ENCODE peak calls at places on chromosomes 6 and 20, in six cellular contexts. X is fibroblast of mammary gland; W is cardiac muscle cell; F is left ventricle myocardium inferior; T is NCI-H1048; A is activated T-helper 1 cell treated with anti-CD3 and anti-CD28 coated beads, Interleukin-12 subunit alpha, Interleukin-12 subunit beta, Interleukin-2, Interleukin-4 antibody, amounts not matched to agents 30 ng/mL and 10 ng/mL and 1 ng/mL, durations not matched to agents 14 hours and 24 hours and 36 hours. D is an unnamed sample.

GRCh38 chr6:131288214-131288613 is 152.9 kb downstream of the AKAP7 start:
- DNase-seq in X (no peak), W (no peak), F (no peak), T (no peak), A (no peak), D (no peak)

GRCh38 chr20:40816039-40816352 is 127.0 kb upstream of the MAFB start:
- DNase-seq in X (no peak), W (no peak), F (no peak), T (no peak), A (no peak), D (no peak)

GRCh38 chr6:70149209-70149788 is 153.6 kb downstream of the COL9A1 start:
- DNase-seq in X (no peak), W (no peak), F (no peak), T (no peak), A (no peak), D (no peak)

GRCh38 chr6:34285571-34285970 is 36.8 kb upstream of the SMIM29 start:
- DNase-seq in X (no peak), W (no peak), F (no peak), T (no peak), A (no peak), D (no peak)

GRCh38 chr6:152386131-152386530 is 251.0 kb downstream of the SYNE1 start:
- DNase-seq in X (no peak), W (no peak), F (no peak), T (no peak), A (no peak), D (no peak)

GRCh38 chr6:35514587-35514986 is 1.9 kb upstream of the TULP1 start:
- DNase-seq in X (no peak), W (no peak), F (no peak), T (no peak), A (no peak), D (no peak)

GRCh38 chr6:4486543-4487319 is 289.5 kb upstream of the CDYL start:
- DNase-seq in X (no peak), W (no peak), F (no peak), T (no peak), A (no peak), D (no peak)

GRCh38 chr6:30615958-30616810 is 859 bp downstream of the PPP1R10 start:
- DNase-seq in X (peak; percentile 40), W (peak; percentile 56), F (no peak), T (no peak), A (peak; percentile 14), D (no peak)

GRCh38 chr6:22784611-22785010 is 215.2 kb downstream of the HDGFL1 start:
- DNase-seq in X (no peak), W (peak; percentile 70), F (no peak), T (no peak), A (no peak), D (no peak)

GRCh38 chr6:82131441-82131840 is 116.1 kb downstream of the IBTK start:
- DNase-seq in X (no peak), W (no peak), F (no peak), T (no peak), A (no peak), D (no peak)

GRCh38 chr20:55095745-55096450 is 620.5 kb downstream of the DOK5 start:
- DNase-seq in X (no peak), W (no peak), F (no peak), T (no peak), A (no peak), D (no peak)

GRCh38 chr6:41537359-41537758 is 8.8 kb upstream of the FOXP4 start:
- DNase-seq in X (no peak), W (no peak), F (no peak), T (no peak), A (no peak), D (no peak)

GRCh38 chr6:166354143-166354542 is 11.8 kb upstream of the SFT2D1 start:
- DNase-seq in X (no peak), W (no peak), F (no peak), T (no peak), A (no peak), D (no peak)

GRCh38 chr6:82951389-82951788 is 114.3 kb downstream of the UBE3D start:
- DNase-seq in X (no peak), W (no peak), F (no peak), T (no peak), A (no peak), D (no peak)

GRCh38 chr6:93017213-93017612 is 402.1 kb downstream of the EPHA7 start:
- DNase-seq in X (no peak), W (peak; percentile 9), F (no peak), T (no peak), A (no peak), D (no peak)

GRCh38 chr6:70280462-70280861 is 22.4 kb downstream of the COL9A1 start:
- DNase-seq in X (no peak), W (no peak), F (no peak), T (no peak), A (no peak), D (no peak)

GRCh38 chr6:155224031-155224451 is 39.8 kb upstream of the CLDN20 start:
- DNase-seq in X (peak; percentile 88), W (peak; percentile 78), F (no peak), T (no peak), A (peak; percentile 65), D (peak; percentile 78)

GRCh38 chr6:4125933-4126864 is 9.2 kb downstream of the ECI2 start:
- DNase-seq in X (peak; percentile 93), W (peak; percentile 89), F (no peak), T (no peak), A (no peak), D (no peak)

D was measured in HL-60.